ENCODE peak calls at places on chromosomes 7 and 10, in four cellular contexts. B is WTC11, S is GM12878, U is K562. D is an unnamed sample.

GRCh38 chr10:90987383-90987782 is 66.5 kb upstream of the ANKRD1 start:
- DNase-seq in S (no peak), U (no peak), B (no peak), D (no peak)

GRCh38 chr7:2824678-2825461 is 19.2 kb downstream of the GNA12 start:
- DNase-seq in B (peak), U (no peak), S (peak), D (no peak)

GRCh38 chr7:41470081-41470480 is 232.8 kb downstream of the INHBA start:
- DNase-seq in U (no peak), S (no peak), B (no peak), D (no peak)

GRCh38 chr7:134730359-134730758 is 49.1 kb upstream of the CALD1 start:
- DNase-seq in S (no peak), U (no peak), B (no peak), D (no peak)

GRCh38 chr7:151849008-151849878 is 27.7 kb downstream of the PRKAG2 start:
- DNase-seq in B (no peak), U (no peak), S (no peak), D (no peak)

GRCh38 chr10:121952226-121952625 is 22.8 kb downstream of the NSMCE4A start:
- DNase-seq in S (no peak), B (no peak), U (no peak), D (no peak)

GRCh38 chr10:2986341-2986933 is 80.9 kb upstream of the PFKP start:
- DNase-seq in S (no peak), U (no peak), B (no peak), D (no peak)

GRCh38 chr7:106045592-106045991 is 66.5 kb downstream of the SYPL1 start:
- DNase-seq in U (no peak), S (no peak), B (no peak), D (no peak)

GRCh38 chr10:1213707-1214675 is 157.8 kb downstream of the WDR37 start:
- DNase-seq in B (no peak), U (no peak), S (no peak), D (no peak)

GRCh38 chr10:10780746-10781145 is 236.9 kb upstream of the CELF2 start:
- DNase-seq in U (no peak), B (no peak), S (no peak), D (no peak)

GRCh38 chr7:17680026-17680425 is 260.3 kb downstream of the SNX13 start:
- DNase-seq in S (no peak), U (no peak), B (no peak), D (no peak)

GRCh38 chr10:4213441-4213840 is 428.4 kb upstream of the KLF6 start:
- DNase-seq in S (no peak), B (no peak), U (no peak), D (no peak)

GRCh38 chr7:80883188-80884025 is 35.4 kb downstream of the SEMA3C start:
- DNase-seq in B (no peak), S (no peak), U (no peak), D (no peak)

DNA sequence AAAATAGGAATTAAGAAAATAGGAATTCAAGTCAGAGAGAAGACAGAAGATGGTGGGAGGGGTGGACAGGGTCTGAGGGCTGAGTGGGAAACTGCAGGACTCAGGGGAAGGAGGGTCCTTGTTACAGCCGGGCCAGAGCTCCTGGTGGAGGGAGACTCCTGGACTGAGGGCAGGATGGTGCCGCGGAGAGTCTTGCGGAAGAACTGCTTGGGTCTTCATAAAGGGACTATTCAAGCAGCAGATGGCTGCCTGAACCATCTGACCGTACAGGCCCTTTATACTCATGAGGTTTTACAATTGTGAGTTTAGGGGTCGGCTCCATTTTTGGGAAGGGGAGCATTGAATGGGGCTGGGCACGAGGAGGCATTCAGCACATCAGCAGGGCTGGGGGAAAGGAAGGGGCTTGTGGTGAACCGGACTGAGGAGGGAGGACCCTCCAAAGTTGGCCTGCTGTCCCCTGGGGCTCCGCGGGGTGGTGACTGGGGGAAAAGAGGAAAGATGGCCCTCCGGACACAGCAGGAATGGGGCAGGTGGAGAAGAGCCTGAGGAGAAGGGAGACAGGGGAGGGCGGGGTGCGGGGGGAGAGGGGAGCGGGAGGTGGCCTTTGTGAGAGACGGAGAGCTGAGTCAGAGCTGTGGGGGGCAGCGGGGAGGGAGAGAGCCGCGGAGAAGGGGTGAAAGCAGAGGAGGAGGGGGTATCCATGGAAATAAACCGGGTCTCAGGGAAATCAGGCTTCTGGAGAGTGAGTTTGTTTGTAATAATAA is 1.5 kb downstream of the FAM131B start:
- DNase-seq in S (no peak), U (peak), B (peak), D (peak)
- TF ChIP-seq USF1 in S (no peak), U (no peak), B (no peak), D (no peak)

DNA sequence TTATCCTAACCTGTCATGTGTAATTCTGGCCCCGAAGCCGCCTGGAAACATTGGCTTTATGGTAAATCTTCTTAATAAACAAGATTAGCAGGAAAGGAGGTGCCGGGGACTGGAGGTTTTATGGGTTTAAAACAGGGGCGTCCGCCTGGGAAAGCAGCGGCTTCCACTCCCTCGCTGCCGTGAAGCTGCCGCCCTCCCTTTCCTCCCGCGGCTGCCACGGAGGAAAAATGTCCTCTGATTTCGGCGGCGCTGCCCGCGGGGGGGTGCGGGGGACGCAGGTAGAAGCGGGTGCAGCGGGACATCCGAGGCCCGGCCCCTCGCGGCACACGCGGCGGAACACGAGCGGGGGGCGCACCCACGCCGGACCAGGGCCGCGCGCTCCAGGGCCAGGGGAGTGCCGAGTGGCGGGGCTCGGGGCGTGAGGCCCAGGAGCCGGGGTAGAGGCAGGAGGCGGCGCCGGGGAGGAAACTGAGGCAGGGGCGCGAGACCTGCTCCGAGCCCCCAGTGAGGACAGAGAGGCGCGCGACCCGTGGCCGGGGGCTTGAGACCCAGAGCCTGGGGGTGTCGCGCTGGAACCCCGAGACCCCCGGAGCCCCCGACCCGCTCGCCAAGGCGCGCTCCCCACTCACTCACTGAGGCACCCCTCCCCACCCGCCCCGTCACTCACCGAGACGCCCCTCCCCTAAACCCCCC is 978 bp downstream of the PTPRN2 start:
- DNase-seq in U (no peak), B (no peak), S (no peak), D (peak)
- TF ChIP-seq USF1 in U (no peak), B (no peak), S (no peak), D (no peak)

DNA sequence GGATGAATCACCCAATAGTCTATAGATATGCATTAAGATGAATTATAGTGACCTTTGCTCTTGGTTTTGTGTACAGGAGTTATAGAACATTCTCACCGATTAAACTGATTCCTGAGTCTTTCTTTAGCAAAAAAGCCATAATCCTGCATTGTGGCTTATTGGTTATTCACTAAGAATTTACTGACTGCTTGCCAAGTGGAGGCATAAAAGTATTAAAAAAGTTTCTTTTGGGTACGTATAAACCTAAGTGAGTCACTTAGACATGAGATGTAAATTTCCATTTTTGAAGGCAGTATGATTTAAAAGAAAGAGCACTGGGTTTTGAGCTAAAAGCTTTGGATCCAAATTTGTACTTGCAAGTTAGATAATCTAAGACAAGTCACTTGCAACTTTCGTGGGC is 100.7 kb downstream of the CDK6 start:
- DNase-seq in U (no peak), S (no peak), B (no peak), D (no peak)
- TF ChIP-seq USF1 in U (no peak), S (no peak), B (no peak), D (no peak)

DNA sequence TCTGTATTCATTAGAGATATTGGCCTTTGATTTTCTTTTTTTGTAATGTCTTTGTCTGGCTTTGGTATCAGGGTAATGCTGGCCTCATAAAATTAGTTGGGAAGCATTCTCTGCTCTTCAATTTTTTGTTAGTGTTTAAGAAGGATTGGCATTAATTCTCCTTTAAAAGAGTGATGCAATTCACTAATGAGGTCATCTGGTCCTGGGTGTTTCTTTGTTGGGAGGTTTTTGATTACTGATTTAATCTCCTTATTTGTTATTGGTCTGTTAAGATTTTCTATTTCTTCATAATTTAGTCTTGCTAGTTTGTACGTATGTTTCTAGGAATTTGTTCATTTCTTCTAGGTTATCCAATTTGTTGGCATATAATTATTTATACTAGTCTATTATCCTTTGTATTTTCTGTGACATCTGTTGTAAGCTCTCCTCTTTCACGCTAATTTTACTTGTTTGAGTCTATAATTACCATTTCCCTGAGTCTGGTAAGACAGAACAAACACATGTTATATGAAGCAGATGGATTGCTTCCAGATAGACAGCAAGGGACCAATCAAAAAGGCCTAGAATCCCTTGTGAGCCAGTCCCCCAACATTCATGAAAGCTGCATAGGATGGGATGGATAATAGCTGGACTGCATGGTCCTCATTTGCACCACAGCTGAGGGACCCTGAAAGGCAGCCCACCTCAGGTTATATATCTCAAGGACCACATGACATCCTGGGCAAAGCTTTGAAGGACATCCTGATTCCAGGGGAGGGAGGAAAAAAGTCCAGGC is 54.4 kb downstream of the MTPAP start:
- DNase-seq in B (no peak), S (no peak), U (no peak), D (no peak)
- TF ChIP-seq USF1 in B (no peak), S (no peak), U (no peak), D (no peak)